ENCODE peak calls at places on chromosome 11, in five cellular contexts. V, A, I, R and X are unnamed samples. For H3K4me1, the result is how much of the 10 kb centered on the place peaks cover.

GRCh38 chr11:46278387-46279173 is 1.1 kb downstream of the CREB3L1 start:
- DNase-seq in I (peak), V (no peak), A (peak), R (no peak), X (no peak)

GRCh38 chr11:84522331-84522730 is 1104.8 kb downstream of the DLG2 start:
- DNase-seq in A (no peak), V (no peak), I (no peak), R (no peak), X (no peak)

GRCh38 chr11:108693852-108694251 is 29.0 kb downstream of the DDX10 start:
- DNase-seq in I (no peak), A (no peak), R (no peak), V (no peak), X (no peak)

GRCh38 chr11:113519989-113520613 is 44.9 kb upstream of the DRD2 start:
- DNase-seq in V (no peak), I (no peak), A (no peak), R (no peak), X (no peak)

GRCh38 chr11:96335389-96335788 is 7.6 kb downstream of the MAML2 start:
- DNase-seq in R (no peak), I (no peak), A (no peak), V (no peak), X (no peak)

GRCh38 chr11:46918778-46919513 is 596 bp upstream of the LRP4 start:
- DNase-seq in I (no peak), V (no peak), R (no peak), A (no peak), X (no peak)

GRCh38 chr11:69278091-69278867 is 15.7 kb upstream of the MYEOV start:
- DNase-seq in V (no peak), R (no peak), A (no peak), I (peak), X (no peak)

GRCh38 chr11:123166095-123166559 is 28.9 kb downstream of the CLMP start:
- DNase-seq in A (peak), I (no peak), R (no peak), V (no peak), X (no peak)

GRCh38 chr11:122778148-122778547 is 60.2 kb upstream of the CRTAM start:
- DNase-seq in V (no peak), I (no peak), R (no peak), A (no peak), X (no peak)

GRCh38 chr11:70480711-70481110 is 82.4 kb downstream of the CTTN start:
- DNase-seq in R (no peak), I (no peak), A (peak), V (no peak), X (no peak)

GRCh38 chr11:114133548-114134329 is 74.2 kb downstream of the ZBTB16 start:
- DNase-seq in V (no peak), R (no peak), I (peak), A (no peak), X (no peak)

GRCh38 chr11:124079631-124080318 is 35.5 kb upstream of the VWA5A start:
- DNase-seq in I (no peak), R (no peak), V (no peak), A (no peak), X (no peak)

GRCh38 chr11:66002648-66003225 is 434 bp downstream of the BANF1 start:
- DNase-seq in A (peak), I (peak), V (no peak), R (no peak), X (no peak)

GRCh38 chr11:101617735-101618332 is 34.0 kb upstream of the TRPC6 start:
- DNase-seq in A (no peak), I (no peak), V (no peak), R (no peak), X (no peak)

GRCh38 chr11:14409891-14410290 is 50.9 kb upstream of the RRAS2 start:
- DNase-seq in A (no peak), I (no peak), V (no peak), R (no peak), X (no peak)

GRCh38 chr11:121889931-121890330 is 226.1 kb downstream of the BLID start:
- DNase-seq in V (no peak), R (no peak), A (no peak), I (no peak), X (no peak)

GRCh38 chr11:2668876-2669275 is 30.9 kb downstream of the KCNQ1OT1 start:
- DNase-seq in V (no peak), R (no peak), I (no peak), A (no peak), X (peak)

GRCh38 chr11:45000918-45001317 is 50.2 kb upstream of the TP53I11 start:
- DNase-seq in A (no peak), I (no peak), R (no peak), V (no peak), X (peak)

GRCh38 chr11:67301951-67302516 is 1.3 kb upstream of the SSH3 start:
- DNase-seq in R (no peak), A (peak), I (peak), V (no peak), X (peak)

GRCh38 chr11:125166347-125166841 is 1.8 kb downstream of the PKNOX2 start:
- DNase-seq in A (peak), I (no peak), R (no peak), V (no peak), X (no peak)

GRCh38 chr11:129917231-129917630 is 21.9 kb upstream of the NFRKB start:
- DNase-seq in R (no peak), A (no peak), V (no peak), I (no peak), X (no peak)

GRCh38 chr11:76074178-76075112 is 131.9 kb downstream of the WNT11 start:
- DNase-seq in A (no peak), V (no peak), R (no peak), I (no peak), X (no peak)

GRCh38 chr11:40166892-40167291 is 1292.6 kb downstream of the LRRC4C start:
- DNase-seq in A (no peak), I (no peak), V (no peak), R (no peak), X (no peak)

GRCh38 chr11:46519351-46519750 is 74.5 kb downstream of the AMBRA1 start:
- DNase-seq in I (no peak), V (no peak), R (no peak), A (no peak), X (no peak)

GRCh38 chr11:27505781-27506180 is 788 bp downstream of the LIN7C start:
- DNase-seq in V (no peak), R (no peak), I (no peak), A (no peak), X (no peak)

GRCh38 chr11:20327377-20327776 is 36.1 kb upstream of the HTATIP2 start:
- DNase-seq in R (no peak), V (no peak), A (no peak), I (no peak), X (no peak)

GRCh38 chr11:122517403-122518379 is 137.8 kb upstream of the UBASH3B start:
- DNase-seq in R (no peak), V (no peak), A (no peak), I (no peak), X (no peak)

GRCh38 chr11:2331404-2331803 is 29.6 kb downstream of the TSPAN32 start:
- DNase-seq in I (no peak), A (no peak), V (no peak), R (no peak), X (no peak)

GRCh38 chr11:113991718-113992458 is 17.0 kb downstream of the HTR3A start:
- DNase-seq in I (no peak), R (no peak), A (no peak), V (no peak), X (no peak)

GRCh38 chr11:91243630-91244029 is 981.0 kb upstream of the FAT3 start:
- DNase-seq in V (no peak), A (no peak), R (no peak), I (no peak), X (no peak)

GRCh38 chr11:112227002-112227401 is 774 bp downstream of the PTS start:
- DNase-seq in V (no peak), I (no peak), R (no peak), A (no peak), X (no peak)

GRCh38 chr11:14336507-14337503 is 22.2 kb downstream of the RRAS2 start:
- DNase-seq in A (no peak), I (no peak), V (no peak), R (peak), X (no peak)

GRCh38 chr11:103662880-103663279 is 373.6 kb upstream of the DDI1 start:
- DNase-seq in I (no peak), A (no peak), V (no peak), R (no peak), X (no peak)

GRCh38 chr11:18265949-18266348 is at the start of gene SAA1:
- DNase-seq in A (no peak), V (no peak), I (peak), R (no peak), X (no peak)

GRCh38 chr11:82046778-82047177 is 686.9 kb downstream of the FAM181B start:
- DNase-seq in V (no peak), A (no peak), I (no peak), R (no peak), X (no peak)

GRCh38 chr11:132427611-132428010 is 1057.2 kb downstream of the NTM start:
- DNase-seq in R (no peak), A (no peak), I (no peak), V (no peak), X (no peak)

GRCh38 chr11:96102664-96103068 is 178.8 kb upstream of the MTMR2 start:
- DNase-seq in R (no peak), V (no peak), A (no peak), I (no peak), X (no peak)

GRCh38 chr11:11036185-11037161 is 178.6 kb upstream of the ZBED5 start:
- DNase-seq in R (peak), I (peak), V (peak), A (no peak), X (no peak)

GRCh38 chr11:131037873-131038272 is 121.6 kb upstream of the SNX19 start:
- DNase-seq in R (no peak), V (no peak), I (no peak), A (no peak), X (no peak)

DNA sequence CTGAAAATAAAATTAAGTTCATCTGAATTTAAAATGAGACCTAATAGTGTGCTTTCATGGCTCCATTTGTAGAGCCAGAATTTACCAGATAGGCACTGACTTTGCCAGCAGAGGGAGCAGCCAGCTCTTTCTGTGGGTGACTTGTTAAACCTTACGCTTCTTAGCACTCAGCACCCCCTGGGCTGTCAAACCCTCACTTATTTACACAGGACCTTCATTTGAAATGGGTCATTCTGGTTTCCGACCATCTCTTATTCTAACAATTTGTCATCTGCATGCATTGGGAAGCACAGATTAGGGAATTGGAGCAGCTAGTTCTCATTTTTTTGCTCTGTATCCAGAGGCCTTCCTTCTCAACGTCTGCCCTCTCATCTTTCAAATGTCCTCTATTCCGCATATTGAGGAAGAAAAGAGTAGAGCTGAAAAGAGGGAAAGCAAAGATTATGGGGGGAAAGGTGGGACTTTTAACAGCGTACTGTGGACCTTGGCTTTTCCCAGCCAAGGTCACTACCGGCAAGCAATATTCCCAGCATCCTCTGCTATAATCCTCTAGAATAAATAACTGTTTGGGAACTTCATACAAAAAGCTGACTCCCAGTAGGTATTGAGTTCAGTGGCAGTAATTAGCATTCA is 3.1 kb downstream of the ASRGL1 start:
- DNase-seq in I (peak), A (peak), R (peak), V (peak), X (peak)
- H3K4me3 ChIP-seq in I (no peak), A (no peak), R (no peak), V (no peak), X (no peak)

GRCh38 chr11:299081-299891 is at the start of gene IFITM5:
- DNase-seq in A (peak), V (no peak), I (no peak), R (no peak), X (no peak)
- H3K4me1 ChIP-seq in A (under half), V (under half), I (under half), R (under half), X (under half)

GRCh38 chr11:34174411-34175041 is 69.1 kb downstream of the NAT10 start:
- DNase-seq in I (peak), V (peak), A (peak), R (peak), X (peak)
- H3K4me3 ChIP-seq in I (peak), V (no peak), A (peak), R (no peak), X (peak)

GRCh38 chr11:826836-827145 is 928 bp upstream of the CRACR2B start:
- DNase-seq in R (no peak), V (no peak), I (no peak), A (no peak), X (no peak)

GRCh38 chr11:825366-826231 is 2.1 kb upstream of the CRACR2B start:
- DNase-seq in I (no peak), A (no peak), R (no peak), V (no peak), X (no peak)

GRCh38 chr11:823441-824291 is 4.1 kb upstream of the CRACR2B start:
- DNase-seq in V (no peak), I (no peak), A (no peak), R (no peak), X (no peak)

GRCh38 chr11:824292-824880 is 3.3 kb upstream of the CRACR2B start:
- DNase-seq in R (no peak), A (no peak), V (no peak), I (no peak), X (no peak)

GRCh38 chr11:824942-825341 is 2.8 kb upstream of the CRACR2B start:
- DNase-seq in V (no peak), I (no peak), R (no peak), A (no peak), X (no peak)
- H3K4me1 ChIP-seq in V (under half), I (under half), R (under half), A (half or more), X (half or more)

DNA sequence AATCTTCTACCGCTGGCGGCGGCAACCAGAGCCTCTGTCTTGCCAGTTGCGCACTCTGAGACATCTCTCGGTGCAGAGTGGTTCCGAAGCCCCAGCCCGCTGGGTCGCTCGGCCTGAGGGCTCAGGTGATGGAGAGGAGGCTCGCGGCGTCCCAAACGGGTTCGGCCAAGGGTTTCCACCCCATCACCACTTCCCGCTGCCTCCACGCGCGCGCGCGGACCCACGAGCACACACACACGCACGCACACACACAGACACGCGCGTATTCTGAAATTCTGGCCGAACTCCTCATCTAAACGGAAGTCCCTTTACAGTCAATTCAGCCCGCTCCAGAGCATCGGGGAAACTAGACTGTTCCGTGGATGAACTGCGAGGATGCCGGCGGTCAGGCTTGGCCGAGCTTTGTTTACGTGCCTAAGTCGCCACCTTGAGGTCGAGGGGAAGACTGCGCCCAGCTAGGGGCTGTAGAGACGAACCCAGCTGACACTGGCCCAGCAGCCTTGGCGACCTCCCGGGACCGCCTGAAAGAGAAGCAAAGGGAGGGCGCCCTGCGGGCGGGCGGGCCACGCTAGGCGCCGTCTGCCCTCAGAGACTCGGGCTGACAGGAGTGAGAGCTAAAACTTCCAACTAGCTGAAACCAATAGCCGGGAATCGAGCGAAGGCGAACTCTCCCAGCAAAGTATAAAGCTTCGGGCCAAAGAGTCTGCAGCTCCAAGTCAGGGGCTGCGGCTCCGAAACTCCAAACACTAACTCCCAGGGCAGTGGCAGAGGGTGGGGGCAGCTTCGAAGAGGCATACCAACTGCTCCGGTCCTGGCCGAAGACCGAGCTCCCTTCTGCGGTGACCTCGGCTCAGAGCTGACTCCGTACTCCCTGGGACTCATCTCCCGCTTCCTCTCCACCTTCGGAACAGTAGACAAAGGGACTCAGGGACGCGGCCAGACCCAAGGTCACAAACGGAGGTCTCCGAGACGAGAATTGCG is 124.8 kb upstream of the C11orf58 start:
- DNase-seq in V (peak), R (peak), I (peak), A (peak), X (peak)
- H3K4me3 ChIP-seq in V (peak), R (peak), I (peak), A (peak), X (peak)

DNA sequence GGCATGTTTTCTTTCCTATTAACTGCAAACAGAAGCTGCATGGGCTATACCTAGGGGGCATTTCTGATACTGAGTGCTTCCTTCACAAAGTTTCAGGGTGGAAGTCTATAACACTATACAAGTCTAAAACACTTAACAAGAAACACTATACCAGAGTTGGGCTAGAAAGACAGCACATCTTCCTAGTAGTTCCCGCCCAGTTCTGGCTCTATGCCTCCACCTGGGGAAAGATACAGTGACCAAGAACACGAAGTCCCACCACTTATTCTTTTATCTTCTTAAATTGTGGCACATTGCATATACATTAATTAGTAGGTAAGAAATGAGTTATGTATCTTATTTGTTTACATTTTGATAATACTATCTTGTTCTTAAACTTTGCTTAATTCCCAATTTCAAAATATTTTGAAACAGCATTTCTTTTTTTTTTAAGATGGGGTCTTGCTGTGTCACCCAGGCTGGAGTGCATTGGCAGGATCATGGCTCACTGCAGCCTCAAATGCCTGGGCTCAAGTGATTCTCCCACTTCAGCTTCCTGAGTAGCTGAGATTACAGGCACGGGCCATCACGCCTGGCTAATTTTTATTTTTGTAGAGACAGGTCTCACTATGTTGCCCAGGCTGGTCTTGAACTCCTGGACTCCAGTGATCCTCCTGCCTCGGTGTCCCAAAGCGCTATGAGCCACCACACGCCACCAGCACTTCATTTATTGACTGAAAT is 18.2 kb upstream of the NDUFC2 start:
- DNase-seq in I (no peak), R (no peak), V (no peak), A (no peak), X (no peak)
- H3K4me1 ChIP-seq in I (under half), R (under half), V (under half), A (under half), X (under half)

GRCh38 chr11:119710417-119710816 is 18.6 kb downstream of the NECTIN1 start:
- DNase-seq in A (no peak), R (no peak), I (no peak), V (no peak), X (no peak)

GRCh38 chr11:119709638-119710346 is 19.2 kb downstream of the NECTIN1 start:
- DNase-seq in V (no peak), R (no peak), A (no peak), I (no peak), X (no peak)

GRCh38 chr11:119711476-119711875 is 17.5 kb downstream of the NECTIN1 start:
- DNase-seq in I (no peak), V (no peak), A (no peak), R (no peak), X (no peak)

GRCh38 chr11:119706887-119707286 is 22.1 kb downstream of the NECTIN1 start:
- DNase-seq in A (no peak), V (no peak), R (no peak), I (no peak), X (no peak)

GRCh38 chr11:119709171-119709570 is 19.8 kb downstream of the NECTIN1 start:
- DNase-seq in A (no peak), I (no peak), R (no peak), V (no peak), X (no peak)
- H3K4me3 ChIP-seq in A (no peak), I (no peak), R (no peak), V (no peak), X (no peak)

GRCh38 chr11:73324116-73324515 is 16.0 kb downstream of the ARHGEF17 start:
- DNase-seq in I (no peak), R (no peak), V (no peak), A (no peak), X (no peak)

GRCh38 chr11:73323464-73323863 is 15.4 kb downstream of the ARHGEF17 start:
- DNase-seq in A (peak), V (no peak), R (no peak), I (no peak), X (peak)

GRCh38 chr11:73324665-73325035 is 16.6 kb downstream of the ARHGEF17 start:
- DNase-seq in V (no peak), R (no peak), I (no peak), A (no peak), X (no peak)

GRCh38 chr11:73326929-73327811 is 19.1 kb downstream of the ARHGEF17 start:
- DNase-seq in V (no peak), I (no peak), R (no peak), A (no peak), X (no peak)

GRCh38 chr11:73325036-73325981 is 17.2 kb downstream of the ARHGEF17 start:
- DNase-seq in R (no peak), A (peak), I (no peak), V (no peak), X (no peak)
- H3K4me1 ChIP-seq in R (under half), A (half or more), I (under half), V (under half), X (under half)